ENCODE peak calls at places on chromosomes 11 and 22, in seven cellular contexts. One of them, this sample, is unnamed.

GRCh38 chr11:10125522-10126133 is 168.4 kb downstream of the SBF2 start:
- DNase-seq in left ventricle myocardium inferior: no peak
- DNase-seq in NCI-H1436: no peak
- DNase-seq in choroid plexus epithelial cell: peak
- DNase-seq in activated naive CD8-positive, alpha-beta T cell treated with anti-CD3 and anti-CD28 coated beads, Interleukin-2, amount 50 U/mL, for 16 hours: no peak
- DNase-seq in iPS-NIHi11: no peak
- DNase-seq in NCI-H2029: no peak
- DNase-seq in this sample: no peak

GRCh38 chr22:31603574-31603973 is 58.4 kb downstream of the PISD start:
- DNase-seq in choroid plexus epithelial cell: no peak
- DNase-seq in iPS-NIHi11: no peak
- DNase-seq in NCI-H1436: no peak
- DNase-seq in activated naive CD8-positive, alpha-beta T cell treated with anti-CD3 and anti-CD28 coated beads, Interleukin-2, amount 50 U/mL, for 16 hours: no peak
- DNase-seq in NCI-H2029: no peak
- DNase-seq in left ventricle myocardium inferior: no peak
- DNase-seq in this sample: no peak

GRCh38 chr11:10236850-10237249 is 57.2 kb downstream of the SBF2 start:
- DNase-seq in choroid plexus epithelial cell: no peak
- DNase-seq in left ventricle myocardium inferior: no peak
- DNase-seq in NCI-H1436: no peak
- DNase-seq in iPS-NIHi11: no peak
- DNase-seq in NCI-H2029: no peak
- DNase-seq in activated naive CD8-positive, alpha-beta T cell treated with anti-CD3 and anti-CD28 coated beads, Interleukin-2, amount 50 U/mL, for 16 hours: no peak
- DNase-seq in this sample: no peak

GRCh38 chr11:119166368-119167076 is 2.0 kb upstream of the NLRX1 start:
- DNase-seq in activated naive CD8-positive, alpha-beta T cell treated with anti-CD3 and anti-CD28 coated beads, Interleukin-2, amount 50 U/mL, for 16 hours: no peak
- DNase-seq in left ventricle myocardium inferior: no peak
- DNase-seq in iPS-NIHi11: no peak
- DNase-seq in NCI-H1436: no peak
- DNase-seq in choroid plexus epithelial cell: peak
- DNase-seq in NCI-H2029: no peak
- DNase-seq in this sample: peak

GRCh38 chr22:49964136-49964492 is 3.5 kb downstream of the PIM3 start:
- DNase-seq in iPS-NIHi11: no peak
- DNase-seq in choroid plexus epithelial cell: no peak
- DNase-seq in NCI-H2029: no peak
- DNase-seq in left ventricle myocardium inferior: peak
- DNase-seq in activated naive CD8-positive, alpha-beta T cell treated with anti-CD3 and anti-CD28 coated beads, Interleukin-2, amount 50 U/mL, for 16 hours: no peak
- DNase-seq in NCI-H1436: no peak
- DNase-seq in this sample: no peak

GRCh38 chr11:2289350-2289749 is 12.4 kb downstream of the C11orf21 start:
- DNase-seq in left ventricle myocardium inferior: no peak
- DNase-seq in activated naive CD8-positive, alpha-beta T cell treated with anti-CD3 and anti-CD28 coated beads, Interleukin-2, amount 50 U/mL, for 16 hours: no peak
- DNase-seq in NCI-H1436: no peak
- DNase-seq in choroid plexus epithelial cell: no peak
- DNase-seq in NCI-H2029: no peak
- DNase-seq in iPS-NIHi11: no peak
- DNase-seq in this sample: no peak

GRCh38 chr22:41598081-41598480 is 8.4 kb upstream of the PMM1 start:
- DNase-seq in activated naive CD8-positive, alpha-beta T cell treated with anti-CD3 and anti-CD28 coated beads, Interleukin-2, amount 50 U/mL, for 16 hours: no peak
- DNase-seq in NCI-H2029: no peak
- DNase-seq in NCI-H1436: no peak
- DNase-seq in choroid plexus epithelial cell: peak
- DNase-seq in left ventricle myocardium inferior: no peak
- DNase-seq in iPS-NIHi11: no peak
- DNase-seq in this sample: peak

GRCh38 chr11:47408598-47409439 is 429 bp downstream of the SLC39A13 start:
- DNase-seq in left ventricle myocardium inferior: no peak
- DNase-seq in iPS-NIHi11: no peak
- DNase-seq in choroid plexus epithelial cell: peak
- DNase-seq in NCI-H2029: no peak
- DNase-seq in NCI-H1436: no peak
- DNase-seq in activated naive CD8-positive, alpha-beta T cell treated with anti-CD3 and anti-CD28 coated beads, Interleukin-2, amount 50 U/mL, for 16 hours: no peak
- DNase-seq in this sample: peak

GRCh38 chr22:26485013-26485412 is 1.3 kb downstream of the SRRD start:
- DNase-seq in choroid plexus epithelial cell: no peak
- DNase-seq in NCI-H2029: no peak
- DNase-seq in NCI-H1436: no peak
- DNase-seq in iPS-NIHi11: no peak
- DNase-seq in activated naive CD8-positive, alpha-beta T cell treated with anti-CD3 and anti-CD28 coated beads, Interleukin-2, amount 50 U/mL, for 16 hours: no peak
- DNase-seq in left ventricle myocardium inferior: no peak
- DNase-seq in this sample: no peak

GRCh38 chr11:68206211-68206610 is 6.9 kb downstream of the KMT5B start:
- DNase-seq in NCI-H2029: peak
- DNase-seq in activated naive CD8-positive, alpha-beta T cell treated with anti-CD3 and anti-CD28 coated beads, Interleukin-2, amount 50 U/mL, for 16 hours: no peak
- DNase-seq in left ventricle myocardium inferior: no peak
- DNase-seq in NCI-H1436: peak
- DNase-seq in iPS-NIHi11: peak
- DNase-seq in choroid plexus epithelial cell: peak
- DNase-seq in this sample: peak

GRCh38 chr22:31284756-31285155 is 7.5 kb downstream of the PIK3IP1 start:
- DNase-seq in NCI-H2029: no peak
- DNase-seq in choroid plexus epithelial cell: no peak
- DNase-seq in NCI-H1436: no peak
- DNase-seq in left ventricle myocardium inferior: no peak
- DNase-seq in activated naive CD8-positive, alpha-beta T cell treated with anti-CD3 and anti-CD28 coated beads, Interleukin-2, amount 50 U/mL, for 16 hours: no peak
- DNase-seq in iPS-NIHi11: no peak
- DNase-seq in this sample: no peak

GRCh38 chr11:9838229-9838628 is 174.4 kb downstream of the SWAP70 start:
- DNase-seq in left ventricle myocardium inferior: no peak
- DNase-seq in activated naive CD8-positive, alpha-beta T cell treated with anti-CD3 and anti-CD28 coated beads, Interleukin-2, amount 50 U/mL, for 16 hours: no peak
- DNase-seq in choroid plexus epithelial cell: peak
- DNase-seq in iPS-NIHi11: no peak
- DNase-seq in NCI-H2029: no peak
- DNase-seq in NCI-H1436: no peak
- DNase-seq in this sample: no peak

GRCh38 chr11:113778111-113778910 is 1.3 kb upstream of the CLDN25 start:
- DNase-seq in choroid plexus epithelial cell: peak
- DNase-seq in iPS-NIHi11: no peak
- DNase-seq in activated naive CD8-positive, alpha-beta T cell treated with anti-CD3 and anti-CD28 coated beads, Interleukin-2, amount 50 U/mL, for 16 hours: no peak
- DNase-seq in left ventricle myocardium inferior: no peak
- DNase-seq in NCI-H1436: no peak
- DNase-seq in NCI-H2029: peak
- DNase-seq in this sample: peak

GRCh38 chr11:28690746-28691145 is 582.6 kb downstream of the METTL15 start:
- DNase-seq in choroid plexus epithelial cell: peak
- DNase-seq in NCI-H2029: no peak
- DNase-seq in left ventricle myocardium inferior: no peak
- DNase-seq in activated naive CD8-positive, alpha-beta T cell treated with anti-CD3 and anti-CD28 coated beads, Interleukin-2, amount 50 U/mL, for 16 hours: no peak
- DNase-seq in iPS-NIHi11: no peak
- DNase-seq in NCI-H1436: no peak
- DNase-seq in this sample: no peak

GRCh38 chr11:84626256-84626655 is 1000.9 kb downstream of the DLG2 start:
- DNase-seq in iPS-NIHi11: no peak
- DNase-seq in left ventricle myocardium inferior: no peak
- DNase-seq in NCI-H2029: no peak
- DNase-seq in NCI-H1436: no peak
- DNase-seq in activated naive CD8-positive, alpha-beta T cell treated with anti-CD3 and anti-CD28 coated beads, Interleukin-2, amount 50 U/mL, for 16 hours: no peak
- DNase-seq in choroid plexus epithelial cell: no peak
- DNase-seq in this sample: no peak

GRCh38 chr22:50577987-50578775 is at the start of gene CPT1B:
- DNase-seq in choroid plexus epithelial cell: peak
- DNase-seq in NCI-H1436: no peak
- DNase-seq in NCI-H2029: no peak
- DNase-seq in left ventricle myocardium inferior: peak
- DNase-seq in activated naive CD8-positive, alpha-beta T cell treated with anti-CD3 and anti-CD28 coated beads, Interleukin-2, amount 50 U/mL, for 16 hours: no peak
- DNase-seq in iPS-NIHi11: peak
- DNase-seq in this sample: no peak

GRCh38 chr11:68504432-68505066 is 44.0 kb downstream of the PPP6R3 start:
- DNase-seq in choroid plexus epithelial cell: peak
- DNase-seq in NCI-H1436: no peak
- DNase-seq in NCI-H2029: peak
- DNase-seq in iPS-NIHi11: no peak
- DNase-seq in left ventricle myocardium inferior: no peak
- DNase-seq in activated naive CD8-positive, alpha-beta T cell treated with anti-CD3 and anti-CD28 coated beads, Interleukin-2, amount 50 U/mL, for 16 hours: no peak
- DNase-seq in this sample: no peak

GRCh38 chr22:24159650-24160049 is 21.6 kb upstream of the SUSD2 start:
- DNase-seq in choroid plexus epithelial cell: no peak
- DNase-seq in iPS-NIHi11: no peak
- DNase-seq in activated naive CD8-positive, alpha-beta T cell treated with anti-CD3 and anti-CD28 coated beads, Interleukin-2, amount 50 U/mL, for 16 hours: no peak
- DNase-seq in left ventricle myocardium inferior: no peak
- DNase-seq in NCI-H1436: no peak
- DNase-seq in NCI-H2029: peak
- DNase-seq in this sample: no peak

GRCh38 chr22:41229215-41229614 is 11.5 kb downstream of the CHADL start:
- DNase-seq in iPS-NIHi11: no peak
- DNase-seq in NCI-H1436: no peak
- DNase-seq in NCI-H2029: no peak
- DNase-seq in choroid plexus epithelial cell: no peak
- DNase-seq in activated naive CD8-positive, alpha-beta T cell treated with anti-CD3 and anti-CD28 coated beads, Interleukin-2, amount 50 U/mL, for 16 hours: no peak
- DNase-seq in left ventricle myocardium inferior: no peak
- DNase-seq in this sample: no peak

GRCh38 chr11:104866815-104867214 is 31.4 kb downstream of the CASP12 start:
- DNase-seq in choroid plexus epithelial cell: no peak
- DNase-seq in iPS-NIHi11: no peak
- DNase-seq in NCI-H1436: no peak
- DNase-seq in left ventricle myocardium inferior: no peak
- DNase-seq in activated naive CD8-positive, alpha-beta T cell treated with anti-CD3 and anti-CD28 coated beads, Interleukin-2, amount 50 U/mL, for 16 hours: no peak
- DNase-seq in NCI-H2029: no peak
- DNase-seq in this sample: no peak

GRCh38 chr11:47950396-47950795 is 30.0 kb upstream of the PTPRJ start:
- DNase-seq in choroid plexus epithelial cell: peak
- DNase-seq in left ventricle myocardium inferior: no peak
- DNase-seq in iPS-NIHi11: no peak
- DNase-seq in activated naive CD8-positive, alpha-beta T cell treated with anti-CD3 and anti-CD28 coated beads, Interleukin-2, amount 50 U/mL, for 16 hours: peak
- DNase-seq in NCI-H2029: no peak
- DNase-seq in NCI-H1436: no peak
- DNase-seq in this sample: no peak

GRCh38 chr11:71204294-71204693 is 48.1 kb downstream of the SHANK2 start:
- DNase-seq in NCI-H1436: peak
- DNase-seq in activated naive CD8-positive, alpha-beta T cell treated with anti-CD3 and anti-CD28 coated beads, Interleukin-2, amount 50 U/mL, for 16 hours: no peak
- DNase-seq in left ventricle myocardium inferior: no peak
- DNase-seq in NCI-H2029: no peak
- DNase-seq in choroid plexus epithelial cell: no peak
- DNase-seq in iPS-NIHi11: no peak
- DNase-seq in this sample: no peak

GRCh38 chr11:134667175-134667500 is 255.1 kb upstream of the B3GAT1 start:
- DNase-seq in NCI-H2029: no peak
- DNase-seq in iPS-NIHi11: no peak
- DNase-seq in NCI-H1436: no peak
- DNase-seq in activated naive CD8-positive, alpha-beta T cell treated with anti-CD3 and anti-CD28 coated beads, Interleukin-2, amount 50 U/mL, for 16 hours: no peak
- DNase-seq in left ventricle myocardium inferior: no peak
- DNase-seq in choroid plexus epithelial cell: no peak
- DNase-seq in this sample: no peak

GRCh38 chr11:126102436-126102894 is 39.8 kb upstream of the CDON start:
- DNase-seq in activated naive CD8-positive, alpha-beta T cell treated with anti-CD3 and anti-CD28 coated beads, Interleukin-2, amount 50 U/mL, for 16 hours: no peak
- DNase-seq in choroid plexus epithelial cell: peak
- DNase-seq in left ventricle myocardium inferior: peak
- DNase-seq in iPS-NIHi11: no peak
- DNase-seq in NCI-H1436: no peak
- DNase-seq in NCI-H2029: peak
- DNase-seq in this sample: no peak

GRCh38 chr22:46086577-46087335 is 63.6 kb upstream of the PPARA start:
- DNase-seq in activated naive CD8-positive, alpha-beta T cell treated with anti-CD3 and anti-CD28 coated beads, Interleukin-2, amount 50 U/mL, for 16 hours: no peak
- DNase-seq in NCI-H2029: no peak
- DNase-seq in NCI-H1436: no peak
- DNase-seq in iPS-NIHi11: no peak
- DNase-seq in choroid plexus epithelial cell: no peak
- DNase-seq in left ventricle myocardium inferior: peak
- DNase-seq in this sample: no peak

GRCh38 chr11:119103793-119104192 is 2.1 kb upstream of the DPAGT1 start:
- DNase-seq in iPS-NIHi11: no peak
- DNase-seq in left ventricle myocardium inferior: no peak
- DNase-seq in activated naive CD8-positive, alpha-beta T cell treated with anti-CD3 and anti-CD28 coated beads, Interleukin-2, amount 50 U/mL, for 16 hours: no peak
- DNase-seq in NCI-H1436: peak
- DNase-seq in NCI-H2029: no peak
- DNase-seq in choroid plexus epithelial cell: peak
- DNase-seq in this sample: no peak

GRCh38 chr22:27084130-27084529 is 426.7 kb downstream of the MIAT start:
- DNase-seq in NCI-H2029: no peak
- DNase-seq in left ventricle myocardium inferior: no peak
- DNase-seq in NCI-H1436: no peak
- DNase-seq in activated naive CD8-positive, alpha-beta T cell treated with anti-CD3 and anti-CD28 coated beads, Interleukin-2, amount 50 U/mL, for 16 hours: no peak
- DNase-seq in iPS-NIHi11: no peak
- DNase-seq in choroid plexus epithelial cell: peak
- DNase-seq in this sample: no peak

GRCh38 chr11:8810331-8811301 is 100.4 kb upstream of the AKIP1 start:
- DNase-seq in NCI-H2029: peak
- DNase-seq in choroid plexus epithelial cell: peak
- DNase-seq in iPS-NIHi11: peak
- DNase-seq in activated naive CD8-positive, alpha-beta T cell treated with anti-CD3 and anti-CD28 coated beads, Interleukin-2, amount 50 U/mL, for 16 hours: no peak
- DNase-seq in left ventricle myocardium inferior: peak
- DNase-seq in NCI-H1436: peak
- DNase-seq in this sample: peak

GRCh38 chr11:130071211-130071712 is 1.6 kb downstream of the APLP2 start:
- DNase-seq in activated naive CD8-positive, alpha-beta T cell treated with anti-CD3 and anti-CD28 coated beads, Interleukin-2, amount 50 U/mL, for 16 hours: no peak
- DNase-seq in choroid plexus epithelial cell: peak
- DNase-seq in iPS-NIHi11: no peak
- DNase-seq in left ventricle myocardium inferior: no peak
- DNase-seq in NCI-H1436: no peak
- DNase-seq in NCI-H2029: peak
- DNase-seq in this sample: no peak